ENCODE peak calls at places on chromosome 5, in four cellular contexts. K is foreskin keratinocyte, N is astrocyte of the spinal cord, T is GM10248. H is an unnamed sample.

GRCh38 chr5:13944564-13945195 is at the start of gene DNAH5:
- DNase-seq in K (peak), T (no peak), N (peak), H (no peak)

GRCh38 chr5:56839062-56839461 is 23.7 kb downstream of the MAP3K1 start:
- DNase-seq in K (no peak), N (no peak), T (no peak), H (no peak)

GRCh38 chr5:137252513-137252912 is 246.6 kb downstream of the SPOCK1 start:
- DNase-seq in T (no peak), K (no peak), N (no peak), H (no peak)

GRCh38 chr5:113182658-113183344 is 206.2 kb downstream of the DCP2 start:
- DNase-seq in K (no peak), T (no peak), N (no peak), H (no peak)

GRCh38 chr5:7157083-7157482 is 238.9 kb upstream of the ADCY2 start:
- DNase-seq in K (no peak), T (no peak), N (no peak), H (no peak)

GRCh38 chr5:180138214-180138975 is 66.8 kb upstream of the RNF130 start:
- DNase-seq in K (no peak), N (no peak), T (no peak), H (peak)

GRCh38 chr5:37900692-37901091 is 60.9 kb upstream of the GDNF start:
- DNase-seq in N (peak), T (no peak), K (no peak), H (no peak)

GRCh38 chr5:75601996-75602395 is 9.3 kb upstream of the ANKDD1B start:
- DNase-seq in K (peak), T (no peak), N (no peak), H (no peak)

GRCh38 chr5:12480487-12480886 is 576.2 kb upstream of the CTNND2 start:
- DNase-seq in T (no peak), N (no peak), K (no peak), H (no peak)

GRCh38 chr5:93589812-93590215 is 6.8 kb downstream of the NR2F1 start:
- DNase-seq in N (peak), K (no peak), T (no peak), H (no peak)

GRCh38 chr5:102531506-102531905 is 32.7 kb upstream of the SLCO6A1 start:
- DNase-seq in K (no peak), T (no peak), N (no peak), H (no peak)

GRCh38 chr5:179198865-179199645 is 138.9 kb downstream of the ZNF354C start:
- DNase-seq in N (no peak), T (no peak), K (no peak), H (no peak)

GRCh38 chr5:181241393-181241975 is 2.2 kb downstream of the RACK1 start:
- DNase-seq in K (peak), T (no peak), N (peak), H (no peak)

GRCh38 chr5:79932510-79933504 is 58.3 kb downstream of the MTX3 start:
- DNase-seq in T (no peak), N (no peak), K (peak), H (no peak)

GRCh38 chr5:142874537-142874936 is 104.4 kb downstream of the ARHGAP26 start:
- DNase-seq in N (peak), K (no peak), T (no peak), H (no peak)

GRCh38 chr5:147567917-147568598 is 58.2 kb upstream of the DPYSL3 start:
- DNase-seq in N (peak), K (peak), T (no peak), H (no peak)

DNA sequence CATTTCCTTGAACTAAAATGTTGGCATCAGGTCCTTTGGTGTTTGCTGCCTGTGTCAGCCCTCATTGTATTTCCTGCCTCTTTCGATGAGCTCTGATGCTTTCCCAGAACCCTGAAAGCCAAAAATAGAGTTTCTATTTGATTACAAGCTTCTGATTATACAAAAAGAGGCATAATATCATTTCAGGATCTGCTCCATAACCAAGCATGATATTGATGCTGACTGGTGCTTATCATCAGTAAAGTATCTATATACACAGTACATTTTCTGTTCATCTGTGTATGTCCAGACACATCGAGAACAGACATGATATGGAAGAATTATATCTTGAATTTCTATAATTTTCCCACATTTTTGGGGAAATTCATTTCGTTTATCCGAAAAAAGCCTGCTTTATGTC is 58.6 kb downstream of the SEMA6A start:
- DNase-seq in K (no peak), N (no peak), T (no peak), H (no peak)
- TF ChIP-seq CTCF in K (no peak), N (no peak), T (no peak), H (no peak)

GRCh38 chr5:91928751-91929521 is 545.8 kb upstream of the ARRDC3 start:
- DNase-seq in N (peak), T (peak), K (peak), H (no peak)

GRCh38 chr5:91925249-91925648 is 542.1 kb upstream of the ARRDC3 start:
- DNase-seq in N (no peak), K (no peak), T (no peak), H (no peak)

GRCh38 chr5:91927439-91927838 is 544.3 kb upstream of the ARRDC3 start:
- DNase-seq in K (no peak), N (no peak), T (no peak), H (no peak)

GRCh38 chr5:91929522-91929817 is 546.4 kb upstream of the ARRDC3 start:
- DNase-seq in T (no peak), K (no peak), N (no peak), H (no peak)
- TF ChIP-seq CTCF in T (no peak), K (no peak), N (no peak), H (no peak)

GRCh38 chr5:2505217-2505616 is 246.3 kb downstream of the IRX2 start:
- DNase-seq in K (no peak), N (no peak), T (no peak), H (no peak)
- TF ChIP-seq CTCF in K (no peak), N (no peak), T (no peak), H (no peak)

GRCh38 chr5:149654282-149654681 is 73.0 kb downstream of the ARHGEF37 start:
- DNase-seq in N (no peak), T (no peak), K (no peak), H (no peak)

GRCh38 chr5:149654893-149655505 is 73.7 kb downstream of the ARHGEF37 start:
- DNase-seq in N (no peak), K (no peak), T (no peak), H (no peak)

GRCh38 chr5:149647334-149647733 is 66.0 kb downstream of the ARHGEF37 start:
- DNase-seq in K (no peak), N (no peak), T (no peak), H (no peak)

GRCh38 chr5:149652697-149653096 is 71.4 kb downstream of the ARHGEF37 start:
- DNase-seq in K (no peak), N (no peak), T (no peak), H (no peak)

DNA sequence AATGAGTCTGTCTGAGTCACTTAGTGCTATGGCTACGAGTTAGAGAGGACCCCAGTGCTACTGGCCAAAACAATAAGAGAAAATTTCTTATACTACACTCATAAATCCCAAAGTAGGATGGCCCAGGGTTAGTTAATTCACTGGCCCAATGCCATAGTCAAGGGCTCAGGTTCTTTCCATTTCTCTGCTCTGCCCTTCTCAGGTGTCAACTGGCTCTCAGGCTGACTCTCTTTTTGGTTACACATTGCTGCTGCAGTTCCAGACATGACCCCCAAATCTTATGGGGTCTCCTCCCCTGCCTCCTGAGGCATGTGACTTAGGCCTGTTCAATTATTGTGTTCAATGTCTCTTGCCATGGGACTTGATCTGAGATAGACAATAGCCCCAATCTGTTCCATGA is 70.4 kb downstream of the ARHGEF37 start:
- DNase-seq in T (no peak), K (no peak), N (no peak), H (no peak)
- TF ChIP-seq CTCF in T (no peak), K (no peak), N (no peak), H (no peak)

GRCh38 chr5:74394543-74394923 is 246.0 kb downstream of the ENC1 start:
- DNase-seq in N (no peak), K (no peak), T (no peak), H (no peak)
- TF ChIP-seq CTCF in N (no peak), K (peak), T (no peak), H (no peak)

GRCh38 chr5:35239911-35240610 is 9.8 kb upstream of the PRLR start:
- DNase-seq in K (no peak), N (no peak), T (no peak), H (no peak)

GRCh38 chr5:35239476-35239875 is 9.2 kb upstream of the PRLR start:
- DNase-seq in T (no peak), N (no peak), K (no peak), H (no peak)

GRCh38 chr5:35242695-35243258 is 12.5 kb upstream of the PRLR start:
- DNase-seq in K (no peak), T (no peak), N (no peak), H (no peak)

GRCh38 chr5:35237580-35238376 is 7.5 kb upstream of the PRLR start:
- DNase-seq in N (no peak), K (no peak), T (no peak), H (no peak)

GRCh38 chr5:35240892-35241291 is 10.6 kb upstream of the PRLR start:
- DNase-seq in K (no peak), T (no peak), N (no peak), H (no peak)
- TF ChIP-seq CTCF in K (no peak), T (no peak), N (no peak), H (no peak)

GRCh38 chr5:140043508-140043872 is 391 bp upstream of the NRG2 start:
- DNase-seq in T (peak), K (no peak), N (no peak), H (peak)
- TF ChIP-seq CTCF in T (no peak), K (no peak), N (peak), H (peak)

DNA sequence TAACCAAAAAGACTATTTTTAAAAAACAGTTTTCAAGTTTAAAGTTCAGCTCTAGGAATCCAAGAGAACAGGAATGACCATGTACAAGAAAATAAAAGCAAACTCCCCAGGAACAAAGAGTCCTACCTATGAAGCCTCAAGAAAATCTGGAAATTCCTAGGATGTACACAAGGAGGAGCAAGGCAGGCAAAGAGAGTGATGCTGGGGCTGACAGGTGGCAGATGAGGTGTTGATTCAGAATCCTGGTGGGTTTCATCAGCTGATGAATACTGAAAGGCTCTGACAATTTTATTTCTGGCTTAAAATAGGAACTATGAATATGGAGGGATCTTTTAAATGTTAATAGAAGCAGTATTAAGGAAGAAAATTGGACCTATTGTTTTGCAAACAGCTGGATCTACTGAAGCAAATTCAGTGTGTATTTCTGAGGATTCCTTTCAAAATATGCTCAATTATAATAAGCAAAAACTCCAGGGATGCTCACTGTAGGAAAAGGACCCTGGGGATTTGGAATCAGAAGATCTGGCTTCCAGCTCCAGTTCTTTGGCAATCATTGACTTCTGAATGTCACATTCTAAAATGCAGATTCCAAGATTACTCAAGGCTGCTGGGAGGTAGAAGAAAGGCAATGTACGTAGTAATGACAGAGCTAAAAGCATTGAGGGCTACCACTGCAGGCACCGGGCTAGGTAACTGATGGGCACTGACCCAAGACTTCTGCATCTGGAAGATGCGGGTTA is 28.0 kb upstream of the SH3RF2 start:
- DNase-seq in T (no peak), N (no peak), K (no peak), H (no peak)
- TF ChIP-seq CTCF in T (no peak), N (peak), K (peak), H (no peak)

H was measured in mesothelial cell of epicardium.